ENCODE peak calls at places on chromosomes 6 and 20, in seven cellular contexts. R is stimulated activated CD4-positive, alpha-beta T cell treated with anti-CD3 and anti-CD28 coated beads, Interleukin-2, amount 100 ng/mL, for 48 hours; S is posterior vena cava; H is ovary; F is NCI-H524; M is hippocampal formation; L is GM03348. C is an unnamed sample.

GRCh38 chr20:61420056-61420455 is 168.0 kb downstream of the CDH4 start:
- DNase-seq in S (peak), M (no peak), R (no peak), F (no peak), H (no peak), L (no peak), C (no peak)

GRCh38 chr6:19719691-19720127 is 117.5 kb upstream of the ID4 start:
- DNase-seq in H (no peak), R (no peak), M (no peak), F (peak), L (peak), S (no peak), C (no peak)

GRCh38 chr6:54847799-54848597 is 1.4 kb downstream of the FAM83B start:
- DNase-seq in L (peak), H (no peak), R (no peak), M (no peak), F (no peak), S (no peak), C (no peak)

GRCh38 chr20:5980720-5981119 is 30.3 kb downstream of the MCM8 start:
- DNase-seq in S (no peak), L (no peak), H (no peak), F (no peak), R (no peak), M (no peak), C (no peak)

GRCh38 chr6:38658768-38659167 is 19.0 kb upstream of the BTBD9 start:
- DNase-seq in F (no peak), H (no peak), L (no peak), R (no peak), M (no peak), S (no peak), C (no peak)

GRCh38 chr6:5282191-5282623 is 20.9 kb downstream of the FARS2 start:
- DNase-seq in L (no peak), F (no peak), M (no peak), R (no peak), H (no peak), S (no peak), C (no peak)

GRCh38 chr20:21522479-21523397 is 8.9 kb upstream of the NKX2-2 start:
- DNase-seq in L (no peak), F (peak), R (no peak), H (no peak), M (peak), S (no peak), C (no peak)

GRCh38 chr6:49205526-49205925 is 257.5 kb downstream of the MMUT start:
- DNase-seq in M (no peak), R (no peak), H (no peak), L (no peak), S (no peak), F (no peak), C (no peak)

GRCh38 chr6:161418458-161418945 is 144.6 kb upstream of the AGPAT4 start:
- DNase-seq in H (peak), M (peak), S (no peak), L (peak), R (peak), F (peak), C (no peak)

GRCh38 chr20:9256359-9256758 is 187.5 kb downstream of the PLCB4 start:
- DNase-seq in S (no peak), H (no peak), L (no peak), F (peak), R (no peak), M (no peak), C (no peak)

GRCh38 chr6:25465931-25466330 is 186.1 kb upstream of the SCGN start:
- DNase-seq in M (no peak), F (no peak), S (no peak), H (no peak), L (no peak), R (no peak), C (no peak)